ENCODE peak calls at places on chromosomes 5 and 9, in eight cellular contexts. Q is tibial artery; D is right cardiac atrium; T is right lobe of liver; Z is HepG2; E is HCT116; P is CD4-positive, alpha-beta T cell; B is body of pancreas. L is an unnamed sample. For H3K9me3, the result is how much of the 10 kb centered on the place peaks cover.

GRCh38 chr5:169631360-169631759 is 5.7 kb upstream of the DOCK2 start:
- DNase-seq in Q (no peak), D (no peak), T (no peak), Z (no peak), E (no peak), P (no peak), B (no peak), L (no peak)

GRCh38 chr5:19987594-19988345 is at the start of gene CDH18:
- DNase-seq in Q (no peak), D (peak), T (no peak), Z (no peak), E (no peak), P (no peak), B (peak), L (no peak)

GRCh38 chr5:167743685-167744084 is 547.8 kb upstream of the WWC1 start:
- DNase-seq in Q (no peak), D (no peak), T (no peak), Z (no peak), E (no peak), P (no peak), B (peak), L (no peak)

GRCh38 chr5:134873494-134873893 is 677 bp upstream of the TXNDC15 start:
- DNase-seq in Q (no peak), D (no peak), T (no peak), Z (no peak), E (no peak), P (no peak), B (no peak), L (no peak)

GRCh38 chr5:132272341-132273210 is 15.1 kb downstream of the PDLIM4 start:
- DNase-seq in Q (no peak), D (peak), T (no peak), Z (peak), E (no peak), P (peak), B (peak), L (peak)

GRCh38 chr5:138351056-138351455 is 1.4 kb upstream of the KDM3B start:
- DNase-seq in Q (no peak), D (no peak), T (no peak), Z (no peak), E (no peak), P (no peak), B (no peak), L (no peak)

GRCh38 chr9:297104-297794 is 82.6 kb downstream of the DOCK8 start:
- DNase-seq in Q (peak), D (peak), T (no peak), Z (no peak), E (no peak), P (no peak), B (peak), L (no peak)

GRCh38 chr5:68554566-68555279 is 339.2 kb downstream of the PIK3R1 start:
- DNase-seq in Q (peak), D (peak), T (peak), Z (no peak), E (peak), P (no peak), B (peak), L (peak)

GRCh38 chr9:78213696-78214095 is 22.2 kb upstream of the CEP78 start:
- DNase-seq in Q (no peak), D (no peak), T (no peak), Z (peak), E (no peak), P (no peak), B (no peak), L (no peak)

GRCh38 chr5:145178667-145179523 is 656.2 kb downstream of the PRELID2 start:
- DNase-seq in Q (no peak), D (no peak), T (no peak), Z (peak), E (no peak), P (no peak), B (no peak), L (no peak)

GRCh38 chr5:149425729-149426128 is 46.6 kb upstream of the IL17B start:
- DNase-seq in Q (no peak), D (no peak), T (no peak), Z (no peak), E (no peak), P (no peak), B (no peak), L (no peak)

GRCh38 chr5:171242521-171242920 is 66.5 kb upstream of the TLX3 start:
- DNase-seq in Q (no peak), D (no peak), T (no peak), Z (no peak), E (no peak), P (no peak), B (no peak), L (no peak)

GRCh38 chr5:72152506-72152905 is 45.2 kb downstream of the MAP1B start:
- DNase-seq in Q (no peak), D (no peak), T (no peak), Z (no peak), E (no peak), P (no peak), B (no peak), L (no peak)

GRCh38 chr9:136691316-136692189 is 4.3 kb upstream of the AGPAT2 start:
- DNase-seq in Q (no peak), D (no peak), T (no peak), Z (no peak), E (no peak), P (no peak), B (no peak), L (peak)

GRCh38 chr9:125260564-125260963 is 1.1 kb upstream of the GAPVD1 start:
- DNase-seq in Q (no peak), D (no peak), T (no peak), Z (peak), E (no peak), P (no peak), B (no peak), L (no peak)

GRCh38 chr9:113886003-113886324 is 9.9 kb downstream of the ZNF618 start:
- DNase-seq in Q (no peak), D (no peak), T (no peak), Z (no peak), E (no peak), P (no peak), B (no peak), L (no peak)

GRCh38 chr5:96492654-96493053 is 59.6 kb upstream of the PCSK1 start:
- DNase-seq in Q (no peak), D (no peak), T (no peak), Z (no peak), E (no peak), P (no peak), B (no peak), L (no peak)

GRCh38 chr5:97968346-97968745 is 785.3 kb upstream of the RIOK2 start:
- DNase-seq in Q (no peak), D (no peak), T (no peak), Z (no peak), E (no peak), P (no peak), B (no peak), L (no peak)

GRCh38 chr5:159273923-159274322 is 10.8 kb downstream of the UBLCP1 start:
- DNase-seq in Q (no peak), D (no peak), T (no peak), Z (no peak), E (no peak), P (no peak), B (no peak), L (no peak)

GRCh38 chr9:76092572-76092971 is 202.1 kb downstream of the PCSK5 start:
- DNase-seq in Q (no peak), D (no peak), T (no peak), Z (no peak), E (no peak), P (no peak), B (no peak), L (no peak)

GRCh38 chr9:95822583-95823431 is 52.7 kb upstream of the ERCC6L2 start:
- DNase-seq in Q (no peak), D (no peak), T (no peak), Z (no peak), E (peak), P (no peak), B (no peak), L (no peak)

GRCh38 chr9:112891521-112891920 is 845 bp upstream of the SLC46A2 start:
- DNase-seq in Q (no peak), D (no peak), T (no peak), Z (no peak), E (no peak), P (no peak), B (no peak), L (no peak)

GRCh38 chr9:117744856-117745389 is 40.7 kb downstream of the TLR4 start:
- DNase-seq in Q (no peak), D (peak), T (no peak), Z (no peak), E (no peak), P (no peak), B (peak), L (peak)

GRCh38 chr5:135018457-135018856 is 15.6 kb downstream of the PITX1 start:
- DNase-seq in Q (peak), D (no peak), T (no peak), Z (no peak), E (no peak), P (no peak), B (no peak), L (no peak)

GRCh38 chr9:83457005-83457404 is 81.2 kb downstream of the FRMD3 start:
- DNase-seq in Q (no peak), D (no peak), T (no peak), Z (no peak), E (no peak), P (no peak), B (no peak), L (no peak)

GRCh38 chr9:93108301-93109041 is 12.5 kb downstream of the CARD19 start:
- DNase-seq in Q (peak), D (peak), T (peak), Z (no peak), E (no peak), P (no peak), B (peak), L (peak)

GRCh38 chr5:139058121-139058520 is 140.0 kb downstream of the SIL1 start:
- DNase-seq in Q (no peak), D (no peak), T (no peak), Z (no peak), E (no peak), P (no peak), B (no peak), L (no peak)

GRCh38 chr5:3613726-3614125 is 18.1 kb downstream of the IRX1 start:
- DNase-seq in Q (no peak), D (no peak), T (no peak), Z (no peak), E (no peak), P (no peak), B (no peak), L (no peak)

GRCh38 chr5:52693279-52693678 is 94.4 kb upstream of the ITGA1 start:
- DNase-seq in Q (peak), D (peak), T (peak), Z (peak), E (no peak), P (peak), B (peak), L (peak)

GRCh38 chr9:114339130-114339908 is 9.7 kb downstream of the ORM2 start:
- DNase-seq in Q (no peak), D (peak), T (no peak), Z (peak), E (no peak), P (peak), B (peak), L (no peak)

GRCh38 chr9:123450096-123450495 is 94.1 kb downstream of the CRB2 start:
- DNase-seq in Q (no peak), D (no peak), T (no peak), Z (no peak), E (no peak), P (no peak), B (no peak), L (no peak)

GRCh38 chr9:104304925-104305324 is 199.1 kb upstream of the OR13F1 start:
- DNase-seq in Q (no peak), D (no peak), T (no peak), Z (no peak), E (no peak), P (no peak), B (no peak), L (no peak)

DNA sequence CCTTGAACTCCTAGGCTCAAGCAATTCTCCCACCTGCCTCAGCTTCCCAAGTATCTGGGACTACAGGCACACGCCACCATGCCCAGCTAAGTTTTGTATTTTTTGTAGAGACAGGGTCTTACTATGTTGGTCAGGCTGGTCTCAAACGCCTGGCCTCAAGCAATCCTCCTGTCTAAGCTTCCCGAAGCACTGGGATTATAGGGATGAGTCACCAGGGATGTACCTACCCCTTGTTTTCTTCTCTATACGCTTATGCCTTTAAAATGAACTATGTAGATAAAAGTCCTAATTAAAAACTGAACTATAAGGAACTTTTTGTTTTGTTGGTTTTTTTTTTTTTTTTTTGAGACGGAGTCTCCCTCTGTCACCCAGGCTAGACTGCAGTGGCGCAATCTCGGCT is 25.8 kb downstream of the UIMC1 start:
- DNase-seq in Q (no peak), D (no peak), T (no peak), Z (no peak), E (no peak), P (no peak), B (no peak), L (no peak)
- H3K9me3 ChIP-seq in Q (under half), D (under half), T (under half), Z (under half), E (under half), P (under half), B (under half), L (under half)

DNA sequence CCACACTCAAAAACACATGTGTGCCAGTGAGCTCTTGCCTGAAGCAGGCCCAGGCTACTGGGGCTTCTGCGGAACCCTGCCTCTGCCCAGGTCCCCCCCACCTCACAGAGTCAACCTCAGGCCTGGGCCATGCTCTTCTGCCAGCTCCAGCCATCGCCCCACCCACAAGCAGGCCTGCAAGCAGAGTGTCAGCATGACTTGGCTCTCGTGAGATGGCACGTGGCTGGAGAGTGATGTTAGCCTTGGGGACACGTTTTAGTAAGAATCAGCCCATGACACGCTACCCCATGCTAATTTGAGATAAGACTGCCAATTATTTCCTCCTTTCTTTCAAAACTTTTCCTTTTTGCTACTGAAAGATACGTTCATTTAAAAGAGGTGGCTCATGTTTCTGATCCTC is 351.7 kb downstream of the IRX2 start:
- DNase-seq in Q (no peak), D (no peak), T (no peak), Z (no peak), E (no peak), P (no peak), B (no peak), L (no peak)
- H3K9me3 ChIP-seq in Q (under half), D (under half), T (under half), Z (under half), E (under half), P (under half), B (under half), L (under half)

DNA sequence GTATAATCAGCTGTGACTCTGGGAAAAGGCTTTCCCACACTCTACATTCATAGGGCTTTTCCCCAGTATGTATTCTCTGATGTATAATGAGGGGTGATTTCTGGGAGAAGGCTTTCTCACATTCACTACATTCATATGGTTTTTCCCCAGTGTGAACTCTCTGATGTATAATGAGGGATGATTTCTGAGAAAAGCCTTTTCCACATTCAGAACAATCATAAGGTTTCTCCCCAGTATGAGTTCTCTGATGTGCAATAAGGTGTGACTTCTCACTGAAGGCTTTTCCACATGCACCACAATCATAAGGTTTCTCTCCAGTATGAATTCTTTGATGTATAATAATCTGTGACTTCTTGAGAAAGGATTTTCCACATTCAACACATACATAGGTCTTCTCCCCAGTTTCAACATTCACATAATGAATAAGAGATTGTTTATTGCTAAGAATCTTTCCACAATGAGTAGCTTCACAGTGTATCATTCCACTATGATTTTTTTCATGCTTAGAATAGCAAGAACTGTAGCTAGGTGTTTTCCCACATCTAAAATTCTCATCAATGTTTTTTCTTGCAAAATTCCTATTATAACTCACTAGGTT is 26.7 kb upstream of the ZNF300 start:
- DNase-seq in Q (no peak), D (no peak), T (no peak), Z (no peak), E (no peak), P (no peak), B (no peak), L (no peak)
- H3K9me3 ChIP-seq in Q (half or more), D (under half), T (under half), Z (half or more), E (under half), P (half or more), B (under half), L (half or more)

GRCh38 chr5:178940569-178941360 is at the start of gene ZNF454:
- DNase-seq in Q (peak), D (peak), T (peak), Z (no peak), E (no peak), P (no peak), B (peak), L (peak)
- H3K9me3 ChIP-seq in Q (half or more), D (under half), T (under half), Z (half or more), E (under half), P (half or more), B (under half), L (under half)

DNA sequence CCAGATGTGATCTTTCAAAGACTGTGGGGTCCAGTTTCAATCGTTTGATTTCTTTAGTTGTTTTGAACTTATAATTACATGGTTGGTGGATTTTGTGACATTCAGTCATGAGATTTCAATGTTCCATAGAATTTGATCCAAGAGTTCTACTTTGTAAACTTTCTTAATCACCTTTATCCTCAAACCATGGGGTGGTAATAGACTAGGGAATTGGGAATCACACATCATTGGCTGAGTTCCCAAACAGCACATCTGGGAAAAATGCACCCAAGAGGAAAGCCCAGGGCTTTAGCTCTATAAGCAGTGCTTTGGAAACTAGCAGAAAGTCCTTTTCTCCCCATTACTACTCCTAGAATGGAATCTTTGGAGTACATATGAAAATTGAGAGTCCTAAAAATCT is 177.6 kb downstream of the NNT start:
- DNase-seq in Q (no peak), D (no peak), T (no peak), Z (no peak), E (no peak), P (no peak), B (no peak), L (no peak)
- H3K9me3 ChIP-seq in Q (under half), D (under half), T (under half), Z (under half), E (under half), P (under half), B (under half), L (under half)

DNA sequence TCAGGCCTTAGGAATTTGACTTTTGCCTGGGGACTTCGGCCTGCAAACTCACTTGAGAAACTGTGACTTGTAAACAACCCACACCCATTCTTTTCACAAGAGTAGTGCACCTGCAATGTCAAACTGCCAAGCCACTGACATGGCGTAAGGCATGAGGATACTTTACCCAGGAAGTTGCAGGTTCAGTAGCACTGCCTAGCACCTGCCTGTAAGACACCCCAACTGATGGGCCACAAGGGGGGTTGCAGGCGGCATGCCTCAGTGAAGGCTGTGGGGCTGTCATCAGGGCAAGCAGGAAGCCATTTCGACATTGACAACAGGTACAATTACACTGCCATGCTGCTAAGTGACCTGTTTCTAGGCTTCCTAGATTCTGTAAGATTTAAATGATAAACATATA is 41.3 kb upstream of the RASGEF1C start:
- DNase-seq in Q (no peak), D (no peak), T (no peak), Z (no peak), E (no peak), P (no peak), B (no peak), L (no peak)
- H3K9me3 ChIP-seq in Q (half or more), D (under half), T (under half), Z (under half), E (under half), P (half or more), B (under half), L (half or more)

DNA sequence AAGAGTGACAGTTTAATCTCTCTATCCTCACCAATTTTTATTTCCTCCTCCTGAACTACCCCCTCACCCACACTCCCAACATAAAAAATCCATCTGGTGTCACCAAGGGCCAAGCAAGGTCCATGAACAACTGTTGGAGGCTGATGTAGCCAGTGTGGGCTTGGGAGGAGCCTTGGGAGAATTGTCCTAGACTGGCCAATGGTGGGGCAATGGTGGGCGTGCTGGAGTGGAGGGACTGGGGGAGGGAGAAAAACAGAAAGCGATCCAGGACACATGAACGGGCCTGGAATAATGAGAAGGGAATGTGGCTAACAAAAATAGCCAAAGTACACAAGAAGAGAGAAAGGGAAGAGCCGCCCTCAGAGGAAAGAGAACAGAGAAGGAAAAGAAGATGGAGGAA is 272.6 kb downstream of the ENC1 start:
- DNase-seq in Q (no peak), D (peak), T (no peak), Z (no peak), E (no peak), P (no peak), B (peak), L (peak)
- H3K9me3 ChIP-seq in Q (under half), D (under half), T (under half), Z (under half), E (under half), P (under half), B (under half), L (under half)

DNA sequence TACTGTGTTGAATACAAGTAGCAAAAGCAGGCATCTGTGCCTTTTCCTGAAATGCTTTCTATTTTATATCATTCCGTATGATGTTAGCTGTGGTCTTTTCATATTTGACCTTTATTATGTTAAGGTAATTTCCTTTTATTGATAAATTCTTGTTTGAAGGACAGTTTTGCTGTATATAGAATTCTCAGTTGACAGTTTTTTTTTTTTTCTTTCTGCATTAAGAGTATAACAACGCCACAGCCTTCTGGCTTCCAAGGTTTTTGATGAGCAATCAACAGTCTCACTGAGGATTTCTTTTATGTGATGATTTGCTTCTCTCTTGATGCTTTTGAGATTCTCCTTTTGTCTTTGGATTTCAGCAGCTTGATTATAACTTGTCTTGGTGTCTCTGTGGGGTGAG is 23.6 kb downstream of the ZNF483 start:
- DNase-seq in Q (no peak), D (no peak), T (no peak), Z (no peak), E (no peak), P (no peak), B (no peak), L (no peak)
- H3K9me3 ChIP-seq in Q (half or more), D (under half), T (under half), Z (half or more), E (under half), P (half or more), B (under half), L (half or more)

L was measured in heart left ventricle.